ENCODE peak calls at places on chromosome 14, in ten cellular contexts. E is sigmoid colon, Y is stomach, C is breast epithelium, L is HepG2, V is endothelial cell of umbilical vein, A is prostate gland, M is K562, B is spleen, N is GM12878. X is an unnamed sample.

GRCh38 chr14:65168840-65169239 is 66.5 kb upstream of the MAX start:
- DNase-seq in E (no peak), Y (no peak), C (no peak), L (no peak), V (no peak), A (no peak), M (no peak), B (no peak), N (no peak), X (no peak)

GRCh38 chr14:68789002-68789797 is 3.7 kb downstream of the ZFP36L1 start:
- DNase-seq in E (peak; percentile 95), Y (peak; percentile 88), C (peak; percentile 78), L (peak; percentile 75), V (peak; percentile 79), A (peak; percentile 80), M (peak; percentile 65), B (peak; percentile 96), N (no peak), X (no peak)

GRCh38 chr14:68628605-68629310 is 164.1 kb downstream of the ZFP36L1 start:
- DNase-seq in E (no peak), Y (peak; percentile 79), C (peak; percentile 83), L (peak; percentile 19), V (no peak), A (peak; percentile 88), M (no peak), B (no peak), N (no peak), X (peak; percentile 89)

GRCh38 chr14:92546347-92547053 is 32.9 kb downstream of the RIN3 start:
- DNase-seq in E (no peak), Y (no peak), C (no peak), L (no peak), V (peak; percentile 60), A (no peak), M (no peak), B (no peak), N (no peak), X (no peak)

GRCh38 chr14:99361596-99362220 is 89.7 kb upstream of the BCL11B start:
- DNase-seq in E (no peak), Y (no peak), C (no peak), L (no peak), V (no peak), A (no peak), M (no peak), B (no peak), N (no peak), X (no peak)

GRCh38 chr14:78840898-78841297 is 670.7 kb downstream of the NRXN3 start:
- DNase-seq in E (no peak), Y (no peak), C (no peak), L (no peak), V (no peak), A (no peak), M (no peak), B (no peak), N (no peak), X (no peak)

GRCh38 chr14:72855913-72856312 is 38.0 kb downstream of the DPF3 start:
- DNase-seq in E (no peak), Y (no peak), C (peak; percentile 23), L (no peak), V (no peak), A (no peak), M (no peak), B (no peak), N (peak; percentile 33), X (no peak)

GRCh38 chr14:93239869-93240677 is 33.0 kb downstream of the UBR7 start:
- DNase-seq in E (no peak), Y (no peak), C (no peak), L (no peak), V (no peak), A (no peak), M (no peak), B (no peak), N (no peak), X (no peak)

GRCh38 chr14:48243900-48244299 is 568.5 kb upstream of the MDGA2 start:
- DNase-seq in E (no peak), Y (no peak), C (no peak), L (no peak), V (no peak), A (no peak), M (no peak), B (no peak), N (no peak), X (no peak)
- TF ChIP-seq CTCF in E (no peak), Y (no peak), C (no peak), L (no peak), V (no peak), A (no peak), M (no peak), B (no peak), N (no peak), X (no peak)

DNA sequence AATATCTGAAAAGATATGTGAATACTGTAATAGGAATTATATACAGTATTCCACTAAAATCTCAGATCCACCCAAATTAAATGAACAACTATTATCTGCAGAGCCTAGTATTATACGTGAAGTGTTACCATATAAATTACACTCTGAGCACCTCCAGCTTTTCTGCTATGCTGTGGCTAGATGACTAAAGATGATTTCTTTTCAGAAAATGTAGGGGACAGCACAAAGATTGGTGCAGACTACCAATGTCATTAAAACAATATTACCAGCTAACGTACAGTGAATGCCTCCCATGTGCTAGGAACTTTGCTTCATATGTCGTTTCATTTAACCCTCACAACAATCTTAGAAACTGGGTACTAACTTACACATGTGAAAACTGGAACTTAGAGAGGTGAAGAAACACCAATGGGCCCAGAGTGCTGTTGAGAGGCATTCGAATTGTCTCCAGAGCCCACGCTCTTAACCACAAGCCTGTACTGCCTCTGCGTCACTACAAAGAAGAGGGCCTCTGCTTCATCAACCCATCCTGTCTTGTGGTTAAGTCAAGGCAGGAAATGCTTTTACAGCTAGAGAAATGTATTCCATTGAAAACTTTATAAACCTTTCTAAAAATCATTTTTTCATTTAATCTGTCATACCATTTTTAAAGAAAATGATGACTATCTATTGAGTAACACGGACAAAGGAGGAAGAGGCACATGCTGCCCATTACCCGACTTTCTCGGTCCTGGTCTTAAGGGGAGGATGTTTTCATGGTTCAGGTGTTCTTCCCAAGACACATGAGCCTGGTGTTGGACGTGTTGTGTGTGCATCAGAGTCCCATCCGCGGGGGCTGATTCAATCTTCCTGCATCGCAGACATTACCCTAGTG is 1.3 kb downstream of the GPR65 start:
- DNase-seq in E (no peak), Y (no peak), C (no peak), L (no peak), V (no peak), A (no peak), M (no peak), B (peak; percentile 74), N (peak; percentile 77), X (no peak)
- TF ChIP-seq POLR2A in E (no peak), Y (no peak), C (no peak), L (no peak), V (no peak), A (no peak), M (no peak), B (no peak), N (peak; percentile 56), X (no peak)

GRCh38 chr14:75295061-75295461 is 16.4 kb downstream of the FOS start:
- DNase-seq in E (peak; percentile 88), Y (peak; percentile 69), C (peak; percentile 41), L (no peak), V (peak; percentile 59), A (peak; percentile 50), M (peak; percentile 59), B (peak; percentile 89), N (no peak), X (no peak)

GRCh38 chr14:75295491-75296338 is 17.1 kb downstream of the FOS start:
- DNase-seq in E (peak; percentile 93), Y (peak; percentile 87), C (peak; percentile 81), L (no peak), V (peak; percentile 82), A (peak; percentile 79), M (peak; percentile 51), B (peak; percentile 93), N (no peak), X (peak; percentile 96)

GRCh38 chr14:75292886-75293285 is 14.3 kb downstream of the FOS start:
- DNase-seq in E (peak; percentile 36), Y (no peak), C (no peak), L (no peak), V (no peak), A (no peak), M (no peak), B (no peak), N (no peak), X (no peak)

GRCh38 chr14:75293920-75294648 is 15.5 kb downstream of the FOS start:
- DNase-seq in E (peak; percentile 98), Y (peak; percentile 96), C (peak; percentile 93), L (peak; percentile 91), V (peak; percentile 96), A (peak; percentile 93), M (peak; percentile 92), B (peak; percentile 98), N (no peak), X (peak; percentile 99)

DNA sequence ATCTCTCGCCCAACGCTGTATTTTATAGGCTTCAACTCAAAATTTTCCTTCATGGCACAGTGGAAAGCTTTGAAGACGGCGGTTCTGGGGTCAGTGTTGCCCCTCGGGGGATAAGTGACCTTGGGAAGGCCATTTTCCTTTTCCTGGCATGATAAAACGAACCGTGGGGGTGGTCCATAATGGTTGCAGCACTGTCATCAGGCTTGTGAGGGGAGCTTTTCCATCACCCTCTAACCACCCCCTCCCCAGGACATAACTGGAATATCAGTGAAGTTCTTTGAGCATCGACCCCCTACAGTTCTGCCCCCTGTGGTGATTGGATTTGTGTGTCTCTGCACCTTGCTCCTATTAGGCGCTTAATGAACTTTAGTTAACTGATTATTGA is 16.0 kb downstream of the FOS start:
- DNase-seq in E (peak; percentile 75), Y (no peak), C (no peak), L (no peak), V (no peak), A (no peak), M (no peak), B (no peak), N (no peak), X (no peak)
- TF ChIP-seq POLR2AphosphoS5 in E (no peak), Y (no peak), C (no peak), L (no peak), V (no peak), A (no peak), M (no peak), B (no peak), N (no peak), X (no peak)

GRCh38 chr14:85534914-85535313 is 5.0 kb downstream of the FLRT2 start:
- DNase-seq in E (no peak), Y (no peak), C (no peak), L (no peak), V (peak; percentile 47), A (no peak), M (no peak), B (no peak), N (no peak), X (no peak)

GRCh38 chr14:85537526-85537925 is 7.6 kb downstream of the FLRT2 start:
- DNase-seq in E (no peak), Y (no peak), C (no peak), L (no peak), V (no peak), A (no peak), M (no peak), B (no peak), N (no peak), X (no peak)

GRCh38 chr14:85536835-85537195 is 6.9 kb downstream of the FLRT2 start:
- DNase-seq in E (no peak), Y (no peak), C (no peak), L (no peak), V (no peak), A (no peak), M (no peak), B (no peak), N (no peak), X (no peak)

GRCh38 chr14:85535316-85535715 is 5.4 kb downstream of the FLRT2 start:
- DNase-seq in E (no peak), Y (no peak), C (no peak), L (no peak), V (peak; percentile 56), A (no peak), M (no peak), B (no peak), N (no peak), X (no peak)

DNA sequence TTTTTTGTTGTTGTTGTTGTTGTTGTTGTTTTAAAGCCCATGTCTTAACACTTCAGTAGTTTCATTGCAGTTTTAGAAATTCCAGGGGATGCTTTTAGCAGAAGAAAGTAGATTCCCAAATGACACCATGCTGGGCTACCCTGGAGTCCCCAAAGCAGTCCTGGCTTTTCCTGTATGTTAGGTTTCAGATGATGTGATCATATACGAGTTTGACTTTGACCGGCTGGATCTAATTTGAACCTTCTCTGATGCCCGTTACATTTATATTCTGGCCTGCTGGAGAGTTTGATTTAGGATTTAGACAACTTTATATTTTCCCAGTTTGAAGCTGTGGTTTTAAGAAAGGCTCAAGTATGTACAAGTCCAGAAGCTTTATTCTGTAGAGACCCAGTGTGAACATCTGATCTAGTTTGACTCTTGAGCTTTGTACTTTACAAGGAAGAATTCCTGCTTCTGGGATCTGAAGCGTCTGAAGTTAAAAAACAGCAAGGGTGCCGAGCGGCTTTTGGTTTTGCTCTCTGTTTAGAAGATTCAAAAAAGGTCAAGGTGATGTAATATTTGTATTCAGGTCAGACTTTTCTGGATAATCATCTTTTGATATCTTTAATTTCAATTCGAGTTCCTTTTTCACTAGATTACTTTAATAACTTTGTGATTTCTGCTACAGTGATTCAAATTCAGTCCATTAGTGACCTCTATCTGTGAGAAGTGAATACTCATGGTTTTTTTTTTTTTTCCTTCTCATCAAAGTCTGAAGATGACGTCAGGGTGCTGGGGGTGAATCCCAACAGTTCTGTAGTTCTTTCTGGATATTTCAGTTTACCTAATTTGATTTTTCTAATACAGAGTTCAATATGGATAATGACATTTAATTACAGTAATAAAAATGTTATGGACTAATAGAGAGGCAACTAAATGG is 6.2 kb downstream of the FLRT2 start:
- DNase-seq in E (no peak), Y (no peak), C (no peak), L (peak; percentile 12), V (peak; percentile 80), A (no peak), M (no peak), B (no peak), N (no peak), X (no peak)
- TF ChIP-seq CTCF in E (peak; percentile 19), Y (peak; percentile 36), C (no peak), L (peak; percentile 37), V (peak; percentile 17), A (no peak), M (no peak), B (no peak), N (no peak), X (peak; percentile 14)

X was measured in esophagus muscularis mucosa.